ENCODE peak calls at places on chromosomes 2 and 18, in eight cellular contexts. N, Q, K, S, A, L, W and J are unnamed samples.

GRCh38 chr2:237062585-237062984 is 23.1 kb upstream of the COPS8 start:
- DNase-seq in A (no peak), Q (no peak), N (no peak), S (no peak), W (peak; percentile 32), L (no peak), K (no peak), J (no peak)

GRCh38 chr18:43875496-43875895 is 598.2 kb upstream of the SYT4 start:
- DNase-seq in L (no peak), A (no peak), Q (no peak), W (no peak), S (peak; percentile 71), K (no peak), N (no peak), J (no peak)

GRCh38 chr2:143284087-143284675 is 155.0 kb downstream of the ARHGAP15 start:
- DNase-seq in A (no peak), L (no peak), W (peak; percentile 39), S (peak; percentile 56), Q (no peak), N (peak; percentile 36), K (no peak), J (peak; percentile 58)

GRCh38 chr2:9018534-9018933 is 15.1 kb upstream of the MBOAT2 start:
- DNase-seq in N (no peak), L (no peak), A (no peak), S (no peak), W (no peak), K (no peak), Q (no peak), J (no peak)

GRCh38 chr2:38176619-38177021 is 100.7 kb upstream of the CYP1B1 start:
- DNase-seq in N (no peak), K (no peak), W (no peak), A (no peak), Q (no peak), L (no peak), S (peak; percentile 53), J (no peak)

GRCh38 chr2:55408098-55408882 is 11.4 kb downstream of the CCDC88A start:
- DNase-seq in W (peak; percentile 85), K (no peak), Q (no peak), N (no peak), A (no peak), L (no peak), S (no peak), J (no peak)

GRCh38 chr2:196230051-196230450 is 58.7 kb upstream of the STK17B start:
- DNase-seq in N (no peak), W (no peak), A (no peak), L (no peak), Q (no peak), K (no peak), S (no peak), J (peak; percentile 61)

GRCh38 chr2:84969511-84970265 is 1.3 kb upstream of the KCMF1 start:
- DNase-seq in K (no peak), A (no peak), N (peak; percentile 32), S (peak; percentile 68), Q (no peak), L (no peak), W (peak; percentile 59), J (peak; percentile 13)

GRCh38 chr2:127659408-127660290 is 13.7 kb downstream of the GPR17 start:
- DNase-seq in K (no peak), S (no peak), L (peak; percentile 61), N (no peak), Q (no peak), W (no peak), A (peak; percentile 83), J (no peak)

GRCh38 chr2:17416891-17417391 is 101.3 kb downstream of the RAD51AP2 start:
- DNase-seq in A (no peak), W (peak; percentile 92), L (no peak), N (no peak), K (no peak), Q (no peak), S (peak; percentile 60), J (no peak)

GRCh38 chr2:164314148-164314547 is 307.1 kb downstream of the GRB14 start:
- DNase-seq in S (peak; percentile 56), W (peak; percentile 72), K (no peak), N (no peak), A (no peak), Q (no peak), L (no peak), J (no peak)

GRCh38 chr18:61606068-61606660 is 272.9 kb downstream of the CDH20 start:
- DNase-seq in A (peak; percentile 54), K (no peak), Q (no peak), N (no peak), S (no peak), L (peak; percentile 42), W (peak; percentile 71), J (no peak)

GRCh38 chr2:128834853-128835252 is 516.2 kb upstream of the HS6ST1 start:
- DNase-seq in L (no peak), K (no peak), S (no peak), Q (no peak), A (no peak), N (no peak), W (no peak), J (no peak)

GRCh38 chr18:56473400-56474059 is 164.9 kb downstream of the TXNL1 start:
- DNase-seq in K (no peak), Q (no peak), W (no peak), N (no peak), A (no peak), S (no peak), L (no peak), J (no peak)